ENCODE peak calls at places on chromosome X, in four cellular contexts. One of them, this sample, is unnamed.

GRCh38 chrX:153245288-153245731 is 66.2 kb downstream of the MAGEA1 start:
- DNase-seq in endothelial cell of umbilical vein: peak; percentile 0
- DNase-seq in H9: peak; percentile 37
- DNase-seq in hepatocyte: peak; percentile 29
- DNase-seq in this sample: no peak

GRCh38 chrX:154486396-154487207 is at the start of gene UBL4A:
- DNase-seq in endothelial cell of umbilical vein: peak; percentile 15
- DNase-seq in hepatocyte: peak; percentile 83
- DNase-seq in H9: peak; percentile 47
- DNase-seq in this sample: peak; percentile 5

GRCh38 chrX:37350034-37350365 is 836 bp downstream of the PRRG1 start:
- DNase-seq in hepatocyte: peak; percentile 48
- DNase-seq in endothelial cell of umbilical vein: peak; percentile 31
- DNase-seq in H9: no peak
- DNase-seq in this sample: no peak

GRCh38 chrX:40152706-40153334 is 55.1 kb upstream of the BCOR start:
- DNase-seq in hepatocyte: peak; percentile 44
- DNase-seq in endothelial cell of umbilical vein: no peak
- DNase-seq in H9: peak; percentile 60
- DNase-seq in this sample: no peak

GRCh38 chrX:130186645-130187044 is 14.9 kb downstream of the RAB33A start:
- DNase-seq in hepatocyte: no peak
- DNase-seq in endothelial cell of umbilical vein: no peak
- DNase-seq in H9: no peak
- DNase-seq in this sample: no peak

GRCh38 chrX:39445336-39445735 is 644.1 kb downstream of the MID1IP1 start:
- DNase-seq in endothelial cell of umbilical vein: peak; percentile 14
- DNase-seq in hepatocyte: no peak
- DNase-seq in H9: peak; percentile 63
- DNase-seq in this sample: no peak

GRCh38 chrX:3263681-3264126 is 82.7 kb downstream of the MXRA5 start:
- DNase-seq in hepatocyte: no peak
- DNase-seq in H9: no peak
- DNase-seq in endothelial cell of umbilical vein: peak; percentile 2
- DNase-seq in this sample: no peak

GRCh38 chrX:39163585-39163984 is 362.3 kb downstream of the MID1IP1 start:
- DNase-seq in hepatocyte: no peak
- DNase-seq in endothelial cell of umbilical vein: no peak
- DNase-seq in H9: no peak
- DNase-seq in this sample: no peak

GRCh38 chrX:41785685-41786084 is 61.7 kb downstream of the GPR82 start:
- DNase-seq in endothelial cell of umbilical vein: no peak
- DNase-seq in H9: no peak
- DNase-seq in hepatocyte: no peak
- DNase-seq in this sample: no peak

GRCh38 chrX:23372220-23372902 is 37.7 kb downstream of the PTCHD1 start:
- DNase-seq in H9: no peak
- DNase-seq in hepatocyte: no peak
- DNase-seq in endothelial cell of umbilical vein: no peak
- DNase-seq in this sample: no peak

GRCh38 chrX:46796574-46797191 is 37.8 kb upstream of the SLC9A7 start:
- DNase-seq in hepatocyte: peak; percentile 72
- DNase-seq in H9: peak; percentile 74
- DNase-seq in endothelial cell of umbilical vein: peak; percentile 67
- DNase-seq in this sample: no peak

GRCh38 chrX:67636532-67636931 is 92.7 kb downstream of the AR start:
- DNase-seq in hepatocyte: no peak
- DNase-seq in H9: peak; percentile 28
- DNase-seq in endothelial cell of umbilical vein: no peak
- DNase-seq in this sample: no peak

GRCh38 chrX:49269768-49270248 is at the start of gene PPP1R3F:
- DNase-seq in H9: no peak
- DNase-seq in endothelial cell of umbilical vein: peak; percentile 1
- DNase-seq in hepatocyte: no peak
- DNase-seq in this sample: no peak

GRCh38 chrX:138875472-138875871 is 164.0 kb upstream of the FGF13 start:
- DNase-seq in H9: no peak
- DNase-seq in hepatocyte: no peak
- DNase-seq in endothelial cell of umbilical vein: no peak
- DNase-seq in this sample: no peak

GRCh38 chrX:123967497-123967896 is 6.0 kb downstream of the STAG2 start:
- DNase-seq in endothelial cell of umbilical vein: no peak
- DNase-seq in H9: no peak
- DNase-seq in hepatocyte: no peak
- DNase-seq in this sample: no peak

GRCh38 chrX:51148848-51149247 is 183.8 kb upstream of the NUDT10 start:
- DNase-seq in hepatocyte: peak; percentile 29
- DNase-seq in endothelial cell of umbilical vein: no peak
- DNase-seq in H9: peak; percentile 60
- DNase-seq in this sample: no peak

GRCh38 chrX:20225488-20225833 is 41.2 kb downstream of the RPS6KA3 start:
- DNase-seq in H9: no peak
- DNase-seq in hepatocyte: no peak
- DNase-seq in endothelial cell of umbilical vein: peak; percentile 28
- DNase-seq in this sample: no peak

GRCh38 chrX:74160358-74160757 is 143.6 kb upstream of the ZCCHC13 start:
- DNase-seq in endothelial cell of umbilical vein: no peak
- DNase-seq in H9: no peak
- DNase-seq in hepatocyte: no peak
- DNase-seq in this sample: no peak

GRCh38 chrX:138704101-138704500 is 7.4 kb downstream of the FGF13 start:
- DNase-seq in H9: no peak
- DNase-seq in endothelial cell of umbilical vein: no peak
- DNase-seq in hepatocyte: no peak
- DNase-seq in this sample: no peak

GRCh38 chrX:32408389-32408788 is 803.0 kb downstream of the DMD start:
- DNase-seq in endothelial cell of umbilical vein: no peak
- DNase-seq in hepatocyte: peak; percentile 11
- DNase-seq in H9: no peak
- DNase-seq in this sample: no peak

GRCh38 chrX:9557508-9557907 is 92.7 kb downstream of the TBL1X start:
- DNase-seq in hepatocyte: no peak
- DNase-seq in H9: no peak
- DNase-seq in endothelial cell of umbilical vein: no peak
- DNase-seq in this sample: no peak

DNA sequence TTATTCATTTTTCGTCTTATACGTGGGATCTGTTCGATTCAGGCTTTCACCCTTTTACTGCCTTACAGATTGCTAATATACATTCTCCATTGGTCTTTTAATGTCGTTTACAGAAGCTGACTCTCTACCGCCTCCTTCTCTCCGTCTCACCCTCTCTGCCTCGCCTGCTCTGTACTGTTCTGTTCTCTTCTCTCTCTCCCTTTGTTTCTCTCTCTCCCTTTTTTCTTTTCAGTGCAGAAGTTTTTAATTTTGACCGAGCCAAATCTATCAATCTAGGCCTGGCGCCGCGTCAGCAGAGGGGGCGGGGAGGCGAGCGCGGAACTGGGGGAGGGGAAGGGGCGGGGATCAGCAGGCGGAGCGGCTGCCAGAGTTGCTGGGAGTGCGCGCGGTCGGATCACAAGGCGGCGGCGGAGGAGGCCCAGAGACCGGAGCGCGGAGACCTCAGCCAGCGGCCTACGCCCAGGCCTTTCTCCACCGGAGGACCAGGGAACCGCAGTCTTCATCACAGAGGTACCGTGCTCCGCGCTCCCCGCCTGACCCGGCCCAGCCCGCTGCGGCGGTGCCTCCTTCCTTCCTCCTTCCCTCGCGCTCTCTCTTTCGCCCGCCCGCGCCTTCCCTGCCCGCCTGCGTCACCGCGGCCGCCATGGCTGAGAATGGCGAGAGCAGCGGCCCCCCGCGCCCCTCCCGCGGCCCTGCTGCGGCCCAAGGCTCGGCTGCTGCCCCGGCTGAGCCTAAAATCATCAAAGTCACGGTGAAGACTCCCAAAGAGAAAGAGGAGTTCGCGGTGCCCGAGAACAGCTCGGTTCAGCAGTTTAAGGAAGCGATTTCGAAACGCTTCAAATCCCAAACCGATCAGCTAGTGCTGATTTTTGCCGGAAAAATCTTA is at the start of gene UBQLN2:
- DNase-seq in hepatocyte: peak; percentile 86
- DNase-seq in H9: peak; percentile 71
- DNase-seq in endothelial cell of umbilical vein: peak; percentile 84
- DNase-seq in this sample: no peak
- TF ChIP-seq CTCF in hepatocyte: peak; percentile 27
- TF ChIP-seq CTCF in H9: no peak
- TF ChIP-seq CTCF in endothelial cell of umbilical vein: no peak
- TF ChIP-seq CTCF in this sample: peak; percentile 17

GRCh38 chrX:1244164-1245076 is 24.2 kb upstream of the CSF2RA start:
- DNase-seq in hepatocyte: peak; percentile 28
- DNase-seq in endothelial cell of umbilical vein: no peak
- DNase-seq in H9: peak; percentile 85
- DNase-seq in this sample: no peak

GRCh38 chrX:1248381-1249061 is 20.1 kb upstream of the CSF2RA start:
- DNase-seq in H9: peak; percentile 92
- DNase-seq in endothelial cell of umbilical vein: no peak
- DNase-seq in hepatocyte: peak; percentile 48
- DNase-seq in this sample: no peak

GRCh38 chrX:1246816-1247215 is 21.8 kb upstream of the CSF2RA start:
- DNase-seq in endothelial cell of umbilical vein: peak; percentile 63
- DNase-seq in hepatocyte: peak; percentile 67
- DNase-seq in H9: peak; percentile 81
- DNase-seq in this sample: no peak

GRCh38 chrX:1249101-1249887 is 19.3 kb upstream of the CSF2RA start:
- DNase-seq in endothelial cell of umbilical vein: no peak
- DNase-seq in hepatocyte: peak; percentile 69
- DNase-seq in H9: peak; percentile 93
- DNase-seq in this sample: no peak
- H2AFZ ChIP-seq in endothelial cell of umbilical vein: no peak overlapping the region
- H2AFZ ChIP-seq in hepatocyte: peak overlapping the region; percentile 63
- H2AFZ ChIP-seq in H9: no peak overlapping the region
- H2AFZ ChIP-seq in this sample: no peak overlapping the region

DNA sequence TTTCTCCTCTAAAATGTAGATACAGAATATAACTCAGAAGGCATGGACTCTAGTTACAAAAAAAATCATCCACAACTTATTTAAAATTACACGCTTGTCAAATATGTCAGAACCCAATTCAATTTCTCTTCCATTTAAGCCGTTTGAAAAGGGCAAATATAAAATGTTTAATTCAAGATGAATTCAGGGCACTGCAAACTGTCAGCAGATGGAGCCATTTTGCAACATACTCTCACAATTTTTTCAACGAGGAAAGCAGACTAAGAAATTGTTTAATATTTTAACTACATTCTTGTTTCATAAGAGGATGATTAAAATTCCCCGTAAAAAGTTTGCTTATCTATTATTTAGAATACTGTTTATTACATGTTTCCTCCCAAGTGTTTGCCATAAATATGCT is 321.3 kb upstream of the CPXCR1 start:
- DNase-seq in endothelial cell of umbilical vein: peak; percentile 0
- DNase-seq in H9: no peak
- DNase-seq in hepatocyte: peak; percentile 32
- DNase-seq in this sample: no peak
- TF ChIP-seq CTCF in endothelial cell of umbilical vein: no peak
- TF ChIP-seq CTCF in H9: peak; percentile 60
- TF ChIP-seq CTCF in hepatocyte: peak; percentile 82
- TF ChIP-seq CTCF in this sample: no peak

GRCh38 chrX:14209034-14209433 is 179.3 kb upstream of the GEMIN8 start:
- DNase-seq in hepatocyte: no peak
- DNase-seq in endothelial cell of umbilical vein: no peak
- DNase-seq in H9: no peak
- DNase-seq in this sample: no peak
- H2AFZ ChIP-seq in hepatocyte: no peak overlapping the region
- H2AFZ ChIP-seq in endothelial cell of umbilical vein: no peak overlapping the region
- H2AFZ ChIP-seq in H9: no peak overlapping the region
- H2AFZ ChIP-seq in this sample: no peak overlapping the region

GRCh38 chrX:132592880-132593279 is 104.0 kb upstream of the MBNL3 start:
- DNase-seq in hepatocyte: peak; percentile 25
- DNase-seq in endothelial cell of umbilical vein: peak; percentile 1
- DNase-seq in H9: peak; percentile 29
- DNase-seq in this sample: no peak
- TF ChIP-seq CTCF in hepatocyte: peak; percentile 27
- TF ChIP-seq CTCF in endothelial cell of umbilical vein: no peak
- TF ChIP-seq CTCF in H9: peak; percentile 67
- TF ChIP-seq CTCF in this sample: peak; percentile 37

GRCh38 chrX:133796282-133796681 is 189.1 kb downstream of the GPC3 start:
- DNase-seq in hepatocyte: no peak
- DNase-seq in endothelial cell of umbilical vein: no peak
- DNase-seq in H9: no peak
- DNase-seq in this sample: no peak
- H2AFZ ChIP-seq in hepatocyte: no peak overlapping the region
- H2AFZ ChIP-seq in endothelial cell of umbilical vein: no peak overlapping the region
- H2AFZ ChIP-seq in H9: no peak overlapping the region
- H2AFZ ChIP-seq in this sample: no peak overlapping the region

GRCh38 chrX:145393702-145394235 is 146.5 kb downstream of the SPANXN1 start:
- DNase-seq in hepatocyte: no peak
- DNase-seq in H9: peak; percentile 38
- DNase-seq in endothelial cell of umbilical vein: no peak
- DNase-seq in this sample: no peak
- TF ChIP-seq CTCF in hepatocyte: no peak
- TF ChIP-seq CTCF in H9: peak; percentile 65
- TF ChIP-seq CTCF in endothelial cell of umbilical vein: no peak
- TF ChIP-seq CTCF in this sample: no peak

DNA sequence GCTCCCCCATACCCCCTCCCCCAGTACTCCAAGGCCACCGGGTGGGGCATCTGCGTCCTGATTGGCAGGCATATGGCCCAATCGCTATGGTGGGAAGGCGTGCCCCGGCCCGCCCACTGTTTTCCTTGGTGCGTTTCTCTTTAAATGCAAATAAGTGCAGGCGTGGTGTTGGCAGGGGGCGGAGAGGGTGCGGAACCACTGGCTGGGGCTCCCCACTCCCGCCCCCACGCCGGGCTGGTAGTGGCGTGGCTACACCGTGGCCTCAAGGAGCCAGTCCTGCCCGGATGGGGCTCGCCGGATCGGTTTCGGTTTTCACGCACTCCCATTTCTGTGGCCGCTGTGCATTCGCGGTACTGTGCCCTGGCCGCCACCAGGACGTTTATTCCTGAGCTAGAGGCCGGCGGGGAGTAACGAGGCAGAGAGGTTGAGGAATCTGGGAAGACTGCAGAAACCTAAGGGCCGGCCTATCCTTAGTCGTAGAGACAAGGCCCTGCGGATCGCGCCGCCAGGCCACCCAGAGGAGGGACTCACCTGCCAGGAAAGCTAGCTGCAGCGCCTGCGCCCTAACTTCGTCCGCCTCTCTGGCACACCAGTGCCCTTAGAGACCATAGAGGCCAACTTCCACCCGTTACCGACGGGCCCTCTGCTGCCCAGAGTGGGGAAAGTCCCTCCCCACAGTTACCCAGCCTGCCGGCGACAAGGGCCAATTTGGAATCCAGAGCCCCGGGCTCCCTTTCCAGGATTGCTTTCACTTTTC is 405 bp upstream of the AMER1 start:
- DNase-seq in hepatocyte: peak; percentile 92
- DNase-seq in endothelial cell of umbilical vein: peak; percentile 96
- DNase-seq in H9: peak; percentile 92
- DNase-seq in this sample: peak; percentile 41
- H2AFZ ChIP-seq in hepatocyte: peak overlapping the region; percentile 87
- H2AFZ ChIP-seq in endothelial cell of umbilical vein: peak overlapping the region; percentile 93
- H2AFZ ChIP-seq in H9: no peak overlapping the region
- H2AFZ ChIP-seq in this sample: peak overlapping the region; percentile 67